ENCODE peak calls at places on chromosomes 7 and 10, in seven cellular contexts. H, O, R, L, Y, I and P are unnamed samples.

GRCh38 chr7:37853468-37853867 is 5.1 kb downstream of the NME8 start:
- DNase-seq in Y (peak; percentile 32), H (peak; percentile 13), O (no peak), R (no peak), L (no peak), I (no peak), P (no peak)

GRCh38 chr10:46542567-46543323 is 13.7 kb downstream of the GPRIN2 start:
- DNase-seq in L (peak; percentile 11), Y (no peak), O (peak; percentile 26), I (no peak), H (no peak), R (no peak), P (peak; percentile 8)

GRCh38 chr10:90775351-90776028 is 82.3 kb downstream of the HTR7 start:
- DNase-seq in Y (no peak), O (no peak), H (no peak), R (no peak), I (no peak), L (no peak), P (peak; percentile 13)

GRCh38 chr7:6251653-6252052 is 20.8 kb downstream of the CYTH3 start:
- DNase-seq in R (no peak), Y (no peak), O (no peak), H (no peak), L (no peak), I (no peak), P (no peak)

GRCh38 chr10:16681525-16681924 is 135.7 kb downstream of the RSU1 start:
- DNase-seq in Y (no peak), I (no peak), O (no peak), L (no peak), H (no peak), R (no peak), P (no peak)

GRCh38 chr7:34385385-34385784 is 272.6 kb upstream of the NPSR1 start:
- DNase-seq in H (no peak), O (no peak), Y (no peak), L (no peak), I (no peak), R (no peak), P (no peak)

GRCh38 chr10:133439517-133440461 is 14.0 kb upstream of the SCART1 start:
- DNase-seq in H (no peak), I (no peak), L (peak; percentile 8), Y (peak; percentile 28), O (no peak), R (no peak), P (no peak)

GRCh38 chr10:71705582-71705981 is 14.0 kb downstream of the C10orf105 start:
- DNase-seq in L (no peak), I (no peak), H (no peak), R (no peak), O (no peak), Y (no peak), P (no peak)

GRCh38 chr10:64762861-64763260 is 1241.7 kb downstream of the REEP3 start:
- DNase-seq in H (no peak), L (no peak), R (no peak), I (no peak), Y (no peak), O (no peak), P (no peak)

GRCh38 chr10:121417298-121417697 is 180.9 kb downstream of the FGFR2 start:
- DNase-seq in L (no peak), O (no peak), Y (no peak), R (no peak), H (no peak), I (no peak), P (no peak)

GRCh38 chr10:124106241-124106905 is 13.0 kb upstream of the CHST15 start:
- DNase-seq in Y (no peak), O (peak; percentile 77), R (no peak), I (peak; percentile 40), L (peak; percentile 86), H (peak; percentile 86), P (peak; percentile 71)

GRCh38 chr7:57198801-57199200 is 66.6 kb upstream of the ZNF479 start:
- DNase-seq in I (no peak), Y (no peak), R (no peak), O (no peak), L (no peak), H (no peak), P (no peak)

GRCh38 chr10:21315321-21316220 is 209.9 kb downstream of the SKIDA1 start:
- DNase-seq in H (no peak), L (peak; percentile 70), Y (peak; percentile 53), I (peak; percentile 69), O (peak; percentile 44), R (no peak), P (no peak)

GRCh38 chr7:150451097-150451793 is 815 bp downstream of the GIMAP8 start:
- DNase-seq in Y (no peak), R (no peak), O (no peak), I (peak; percentile 57), H (no peak), L (no peak), P (peak; percentile 57)

DNA sequence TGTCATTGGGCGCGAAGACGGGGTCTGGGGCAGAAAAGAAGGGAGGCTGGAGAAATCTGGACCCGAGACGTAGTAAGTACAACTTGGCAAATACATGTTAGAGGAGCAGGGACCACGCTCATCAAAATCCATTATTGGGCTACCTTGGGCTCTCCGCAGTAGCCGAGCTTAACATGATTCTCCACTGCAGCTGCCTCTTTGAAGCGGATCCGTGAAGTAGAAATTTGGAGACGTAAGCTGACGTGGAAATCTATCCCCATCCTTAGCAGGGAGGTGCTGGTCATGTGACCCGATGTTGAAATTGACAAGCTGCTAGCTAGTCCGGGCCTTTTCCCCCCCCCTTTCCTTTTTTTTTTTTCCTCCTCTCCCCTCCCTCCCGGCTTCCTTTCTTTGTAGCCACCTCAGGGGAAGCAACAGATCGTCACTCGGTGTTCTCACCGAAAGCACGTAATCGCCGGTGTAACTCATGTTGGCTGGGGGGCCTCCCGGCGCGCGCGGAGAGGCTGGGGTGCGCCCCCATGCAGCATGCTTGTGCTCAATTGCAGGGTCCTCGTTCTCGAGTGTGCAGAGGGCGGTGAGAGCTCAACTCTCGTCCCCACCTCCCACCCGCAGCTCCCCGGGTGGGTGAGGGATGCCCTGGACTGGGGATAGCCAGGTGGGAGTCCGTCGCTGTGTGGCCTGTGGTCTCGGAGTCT is at the start of gene HOXA11:
- DNase-seq in O (peak; percentile 22), I (no peak), L (no peak), H (no peak), R (no peak), Y (no peak), P (peak; percentile 83)
- H3K4me3 ChIP-seq in O (peak within 1 kb of the TSS; percentile 34), I (peak within 1 kb of the TSS; percentile 48), L (no peak within 1 kb of the TSS), H (no peak within 1 kb of the TSS), R (peak within 1 kb of the TSS; percentile 24), Y (peak within 1 kb of the TSS; percentile 45), P (peak within 1 kb of the TSS; percentile 79)

GRCh38 chr10:125473138-125473793 is 209.7 kb downstream of the TEX36 start:
- DNase-seq in Y (peak; percentile 21), L (no peak), H (no peak), I (no peak), O (no peak), R (no peak), P (no peak)

GRCh38 chr10:125468273-125468672 is 214.7 kb downstream of the TEX36 start:
- DNase-seq in O (no peak), R (no peak), Y (no peak), I (no peak), H (no peak), L (no peak), P (no peak)

DNA sequence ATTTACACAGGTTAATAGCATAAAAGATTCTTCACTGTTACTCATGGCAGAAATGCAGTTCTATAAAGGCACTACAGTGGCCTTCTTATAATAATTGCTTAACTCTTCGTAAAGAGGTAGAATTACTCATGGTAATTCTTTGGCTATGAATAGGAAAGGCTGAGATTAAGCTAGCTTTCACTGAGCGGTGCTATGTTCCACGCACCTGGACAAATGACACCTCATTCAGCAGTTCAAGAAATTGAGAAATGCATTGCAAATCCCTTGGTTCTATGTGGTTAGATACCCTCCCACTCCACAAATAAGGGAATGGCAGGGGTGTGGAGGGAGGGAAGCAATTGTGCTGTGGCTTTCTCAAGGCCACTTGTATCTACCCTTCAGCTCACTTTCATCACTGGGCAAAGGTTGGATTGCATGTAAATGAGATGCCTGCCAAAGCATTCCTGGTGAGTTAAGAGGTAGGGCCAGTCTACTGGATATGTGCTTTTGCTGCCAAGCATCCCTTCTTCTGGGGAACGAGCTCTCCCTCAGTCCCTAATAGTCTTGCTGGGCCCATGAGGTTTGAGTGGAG is 210.8 kb downstream of the TEX36 start:
- DNase-seq in L (no peak), H (no peak), O (no peak), R (no peak), Y (no peak), I (no peak), P (peak; percentile 56)
- H3K4me1 ChIP-seq in L (no peaks in the 10 kb centered on the region), H (no peaks in the 10 kb centered on the region), O (no peaks in the 10 kb centered on the region), R (no peaks in the 10 kb centered on the region), Y (no peaks in the 10 kb centered on the region), I (no peaks in the 10 kb centered on the region), P (no peaks in the 10 kb centered on the region)

GRCh38 chr7:77349141-77349540 is 67.0 kb downstream of the GSAP start:
- DNase-seq in I (no peak), Y (no peak), L (no peak), H (no peak), R (no peak), O (no peak), P (no peak)
- H3K27ac ChIP-seq in I (peak overlapping the region; percentile 56), Y (no peak overlapping the region), L (no peak overlapping the region), H (no peak overlapping the region), R (no peak overlapping the region), O (no peak overlapping the region), P (no peak overlapping the region)

GRCh38 chr10:59176241-59177030 is at the start of gene PHYHIPL:
- DNase-seq in L (peak; percentile 67), R (no peak), Y (peak; percentile 88), I (no peak), H (no peak), O (no peak), P (no peak)

GRCh38 chr10:59179027-59179426 is 2.6 kb downstream of the PHYHIPL start:
- DNase-seq in R (no peak), L (no peak), Y (no peak), O (no peak), H (no peak), I (no peak), P (no peak)

GRCh38 chr10:59175538-59176240 is 754 bp upstream of the PHYHIPL start:
- DNase-seq in Y (no peak), I (no peak), R (no peak), H (no peak), O (no peak), L (no peak), P (no peak)

GRCh38 chr10:59177862-59178235 is 1.4 kb downstream of the PHYHIPL start:
- DNase-seq in H (no peak), R (no peak), I (no peak), L (no peak), Y (no peak), O (no peak), P (no peak)

DNA sequence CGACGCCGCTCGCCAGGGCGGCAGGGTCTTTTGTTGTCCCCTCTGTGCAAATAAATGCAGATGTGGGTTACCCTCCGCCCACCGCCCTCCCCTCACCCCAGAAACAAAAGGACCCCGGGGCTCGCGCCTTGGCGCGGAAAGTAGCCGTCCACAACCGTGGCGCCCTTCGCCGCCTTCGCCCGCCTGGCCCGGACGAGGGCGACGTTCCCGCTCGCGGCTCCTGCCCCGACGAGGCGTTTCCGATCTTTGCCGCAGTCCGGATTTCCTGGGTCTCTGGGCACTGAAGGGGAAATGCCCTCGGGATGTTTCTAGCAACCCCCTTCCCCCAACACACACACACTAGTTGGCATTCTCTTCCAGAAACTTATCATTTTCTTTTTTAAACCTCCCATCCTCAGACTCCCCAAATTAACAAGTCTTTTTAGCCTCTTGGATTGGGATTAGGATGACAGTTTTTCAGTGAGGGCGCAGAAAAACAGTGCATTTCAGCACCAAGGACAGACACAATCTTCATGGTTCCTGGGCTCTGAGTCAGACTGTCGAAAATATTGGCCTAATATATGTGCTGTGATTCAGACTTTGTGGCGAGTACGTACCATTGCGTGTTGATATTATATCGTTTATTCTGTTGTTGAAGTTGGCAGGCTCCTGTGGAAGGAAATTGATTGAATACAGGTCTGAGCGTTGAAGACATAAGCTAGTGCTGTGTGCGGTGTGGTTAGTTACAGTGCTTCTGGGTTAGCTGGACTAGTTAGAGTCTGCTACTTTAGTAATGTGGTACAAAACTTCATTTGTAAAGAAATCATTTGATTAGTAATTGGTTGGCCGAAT is 803 bp downstream of the PHYHIPL start:
- DNase-seq in H (no peak), R (no peak), L (peak; percentile 68), Y (peak; percentile 69), I (no peak), O (no peak), P (no peak)
- H3K4me3 ChIP-seq in H (no peak overlapping the region), R (peak overlapping the region; percentile 29), L (peak overlapping the region; percentile 56), Y (peak overlapping the region; percentile 45), I (peak overlapping the region; percentile 37), O (peak overlapping the region; percentile 36), P (peak overlapping the region; percentile 8)